ENCODE peak calls at places on chromosome 3, in eight cellular contexts. One of them, this sample, is unnamed.

GRCh38 chr3:106168941-106169340 is 300.1 kb upstream of the CBLB start:
- DNase-seq in choroid plexus epithelial cell: no peak
- DNase-seq in heart right ventricle: no peak
- DNase-seq in ACHN: no peak
- DNase-seq in hypothalamus: no peak
- DNase-seq in activated CD4-positive, alpha-beta T cell treated with anti-CD3 and anti-CD28 coated beads for 24 hours: no peak
- DNase-seq in stimulated activated CD8-positive, alpha-beta memory T cell treated with anti-CD3 and anti-CD28 coated beads, Interleukin-12 subunit alpha, Interleukin-12 subunit beta, amount 100 ng/mL, for 4 hours: no peak
- DNase-seq in GM06990: no peak
- DNase-seq in this sample: no peak

GRCh38 chr3:99957086-99957821 is 139.6 kb downstream of the CMSS1 start:
- DNase-seq in stimulated activated CD8-positive, alpha-beta memory T cell treated with anti-CD3 and anti-CD28 coated beads, Interleukin-12 subunit alpha, Interleukin-12 subunit beta, amount 100 ng/mL, for 4 hours: no peak
- DNase-seq in activated CD4-positive, alpha-beta T cell treated with anti-CD3 and anti-CD28 coated beads for 24 hours: no peak
- DNase-seq in ACHN: no peak
- DNase-seq in choroid plexus epithelial cell: no peak
- DNase-seq in hypothalamus: no peak
- DNase-seq in heart right ventricle: no peak
- DNase-seq in GM06990: no peak
- DNase-seq in this sample: no peak

GRCh38 chr3:148074916-148075315 is 622.8 kb upstream of the AGTR1 start:
- DNase-seq in stimulated activated CD8-positive, alpha-beta memory T cell treated with anti-CD3 and anti-CD28 coated beads, Interleukin-12 subunit alpha, Interleukin-12 subunit beta, amount 100 ng/mL, for 4 hours: no peak
- DNase-seq in ACHN: no peak
- DNase-seq in heart right ventricle: no peak
- DNase-seq in activated CD4-positive, alpha-beta T cell treated with anti-CD3 and anti-CD28 coated beads for 24 hours: no peak
- DNase-seq in hypothalamus: no peak
- DNase-seq in choroid plexus epithelial cell: no peak
- DNase-seq in GM06990: no peak
- DNase-seq in this sample: no peak

GRCh38 chr3:31100519-31100918 is 206.1 kb upstream of the GADL1 start:
- DNase-seq in stimulated activated CD8-positive, alpha-beta memory T cell treated with anti-CD3 and anti-CD28 coated beads, Interleukin-12 subunit alpha, Interleukin-12 subunit beta, amount 100 ng/mL, for 4 hours: no peak
- DNase-seq in GM06990: no peak
- DNase-seq in ACHN: no peak
- DNase-seq in heart right ventricle: no peak
- DNase-seq in hypothalamus: no peak
- DNase-seq in choroid plexus epithelial cell: no peak
- DNase-seq in activated CD4-positive, alpha-beta T cell treated with anti-CD3 and anti-CD28 coated beads for 24 hours: no peak
- DNase-seq in this sample: no peak

GRCh38 chr3:48625600-48625999 is 4.0 kb upstream of the TMEM89 start:
- DNase-seq in heart right ventricle: no peak
- DNase-seq in GM06990: no peak
- DNase-seq in choroid plexus epithelial cell: no peak
- DNase-seq in stimulated activated CD8-positive, alpha-beta memory T cell treated with anti-CD3 and anti-CD28 coated beads, Interleukin-12 subunit alpha, Interleukin-12 subunit beta, amount 100 ng/mL, for 4 hours: no peak
- DNase-seq in ACHN: no peak
- DNase-seq in activated CD4-positive, alpha-beta T cell treated with anti-CD3 and anti-CD28 coated beads for 24 hours: no peak
- DNase-seq in hypothalamus: no peak
- DNase-seq in this sample: no peak

GRCh38 chr3:52437326-52438103 is 7.4 kb downstream of the SEMA3G start:
- DNase-seq in activated CD4-positive, alpha-beta T cell treated with anti-CD3 and anti-CD28 coated beads for 24 hours: no peak
- DNase-seq in choroid plexus epithelial cell: no peak
- DNase-seq in GM06990: no peak
- DNase-seq in stimulated activated CD8-positive, alpha-beta memory T cell treated with anti-CD3 and anti-CD28 coated beads, Interleukin-12 subunit alpha, Interleukin-12 subunit beta, amount 100 ng/mL, for 4 hours: no peak
- DNase-seq in ACHN: no peak
- DNase-seq in hypothalamus: no peak
- DNase-seq in heart right ventricle: no peak
- DNase-seq in this sample: peak

GRCh38 chr3:38836561-38836960 is 20.5 kb upstream of the SCN10A start:
- DNase-seq in activated CD4-positive, alpha-beta T cell treated with anti-CD3 and anti-CD28 coated beads for 24 hours: no peak
- DNase-seq in heart right ventricle: no peak
- DNase-seq in GM06990: no peak
- DNase-seq in stimulated activated CD8-positive, alpha-beta memory T cell treated with anti-CD3 and anti-CD28 coated beads, Interleukin-12 subunit alpha, Interleukin-12 subunit beta, amount 100 ng/mL, for 4 hours: no peak
- DNase-seq in choroid plexus epithelial cell: no peak
- DNase-seq in ACHN: no peak
- DNase-seq in hypothalamus: no peak
- DNase-seq in this sample: no peak

GRCh38 chr3:188583476-188584161 is 429.7 kb downstream of the LPP start:
- DNase-seq in ACHN: no peak
- DNase-seq in heart right ventricle: no peak
- DNase-seq in hypothalamus: no peak
- DNase-seq in GM06990: no peak
- DNase-seq in activated CD4-positive, alpha-beta T cell treated with anti-CD3 and anti-CD28 coated beads for 24 hours: peak
- DNase-seq in choroid plexus epithelial cell: peak
- DNase-seq in stimulated activated CD8-positive, alpha-beta memory T cell treated with anti-CD3 and anti-CD28 coated beads, Interleukin-12 subunit alpha, Interleukin-12 subunit beta, amount 100 ng/mL, for 4 hours: no peak
- DNase-seq in this sample: no peak

GRCh38 chr3:46900007-46900292 is 22.4 kb downstream of the PTH1R start:
- DNase-seq in ACHN: no peak
- DNase-seq in heart right ventricle: no peak
- DNase-seq in GM06990: no peak
- DNase-seq in hypothalamus: no peak
- DNase-seq in activated CD4-positive, alpha-beta T cell treated with anti-CD3 and anti-CD28 coated beads for 24 hours: no peak
- DNase-seq in stimulated activated CD8-positive, alpha-beta memory T cell treated with anti-CD3 and anti-CD28 coated beads, Interleukin-12 subunit alpha, Interleukin-12 subunit beta, amount 100 ng/mL, for 4 hours: no peak
- DNase-seq in choroid plexus epithelial cell: no peak
- DNase-seq in this sample: no peak

GRCh38 chr3:108008931-108009635 is 81.7 kb downstream of the CD47 start:
- DNase-seq in heart right ventricle: no peak
- DNase-seq in ACHN: peak
- DNase-seq in GM06990: no peak
- DNase-seq in activated CD4-positive, alpha-beta T cell treated with anti-CD3 and anti-CD28 coated beads for 24 hours: no peak
- DNase-seq in stimulated activated CD8-positive, alpha-beta memory T cell treated with anti-CD3 and anti-CD28 coated beads, Interleukin-12 subunit alpha, Interleukin-12 subunit beta, amount 100 ng/mL, for 4 hours: no peak
- DNase-seq in choroid plexus epithelial cell: peak
- DNase-seq in hypothalamus: no peak
- DNase-seq in this sample: no peak

GRCh38 chr3:108420926-108421325 is 89.5 kb downstream of the MYH15 start:
- DNase-seq in heart right ventricle: no peak
- DNase-seq in hypothalamus: no peak
- DNase-seq in stimulated activated CD8-positive, alpha-beta memory T cell treated with anti-CD3 and anti-CD28 coated beads, Interleukin-12 subunit alpha, Interleukin-12 subunit beta, amount 100 ng/mL, for 4 hours: no peak
- DNase-seq in choroid plexus epithelial cell: peak
- DNase-seq in ACHN: no peak
- DNase-seq in GM06990: no peak
- DNase-seq in activated CD4-positive, alpha-beta T cell treated with anti-CD3 and anti-CD28 coated beads for 24 hours: no peak
- DNase-seq in this sample: no peak

GRCh38 chr3:195752066-195752465 is 31.3 kb downstream of the MUC20 start:
- DNase-seq in GM06990: no peak
- DNase-seq in ACHN: no peak
- DNase-seq in choroid plexus epithelial cell: no peak
- DNase-seq in stimulated activated CD8-positive, alpha-beta memory T cell treated with anti-CD3 and anti-CD28 coated beads, Interleukin-12 subunit alpha, Interleukin-12 subunit beta, amount 100 ng/mL, for 4 hours: no peak
- DNase-seq in activated CD4-positive, alpha-beta T cell treated with anti-CD3 and anti-CD28 coated beads for 24 hours: no peak
- DNase-seq in heart right ventricle: no peak
- DNase-seq in hypothalamus: no peak
- DNase-seq in this sample: no peak

GRCh38 chr3:10835406-10835805 is 19.4 kb downstream of the SLC6A11 start:
- DNase-seq in choroid plexus epithelial cell: no peak
- DNase-seq in stimulated activated CD8-positive, alpha-beta memory T cell treated with anti-CD3 and anti-CD28 coated beads, Interleukin-12 subunit alpha, Interleukin-12 subunit beta, amount 100 ng/mL, for 4 hours: no peak
- DNase-seq in heart right ventricle: no peak
- DNase-seq in ACHN: no peak
- DNase-seq in GM06990: no peak
- DNase-seq in hypothalamus: no peak
- DNase-seq in activated CD4-positive, alpha-beta T cell treated with anti-CD3 and anti-CD28 coated beads for 24 hours: no peak
- DNase-seq in this sample: no peak

GRCh38 chr3:173584093-173584833 is 186.7 kb downstream of the NLGN1 start:
- DNase-seq in choroid plexus epithelial cell: peak
- DNase-seq in GM06990: no peak
- DNase-seq in activated CD4-positive, alpha-beta T cell treated with anti-CD3 and anti-CD28 coated beads for 24 hours: no peak
- DNase-seq in hypothalamus: peak
- DNase-seq in ACHN: peak
- DNase-seq in heart right ventricle: peak
- DNase-seq in stimulated activated CD8-positive, alpha-beta memory T cell treated with anti-CD3 and anti-CD28 coated beads, Interleukin-12 subunit alpha, Interleukin-12 subunit beta, amount 100 ng/mL, for 4 hours: no peak
- DNase-seq in this sample: no peak

GRCh38 chr3:188421151-188421821 is 267.3 kb downstream of the LPP start:
- DNase-seq in GM06990: no peak
- DNase-seq in stimulated activated CD8-positive, alpha-beta memory T cell treated with anti-CD3 and anti-CD28 coated beads, Interleukin-12 subunit alpha, Interleukin-12 subunit beta, amount 100 ng/mL, for 4 hours: no peak
- DNase-seq in choroid plexus epithelial cell: peak
- DNase-seq in ACHN: peak
- DNase-seq in heart right ventricle: no peak
- DNase-seq in hypothalamus: no peak
- DNase-seq in activated CD4-positive, alpha-beta T cell treated with anti-CD3 and anti-CD28 coated beads for 24 hours: no peak
- DNase-seq in this sample: no peak

GRCh38 chr3:130627143-130627849 is 110.3 kb downstream of the COL6A6 start:
- DNase-seq in stimulated activated CD8-positive, alpha-beta memory T cell treated with anti-CD3 and anti-CD28 coated beads, Interleukin-12 subunit alpha, Interleukin-12 subunit beta, amount 100 ng/mL, for 4 hours: no peak
- DNase-seq in hypothalamus: no peak
- DNase-seq in GM06990: no peak
- DNase-seq in heart right ventricle: no peak
- DNase-seq in ACHN: no peak
- DNase-seq in activated CD4-positive, alpha-beta T cell treated with anti-CD3 and anti-CD28 coated beads for 24 hours: no peak
- DNase-seq in choroid plexus epithelial cell: no peak
- DNase-seq in this sample: no peak

GRCh38 chr3:17846466-17846865 is 104.0 kb upstream of the TBC1D5 start:
- DNase-seq in choroid plexus epithelial cell: no peak
- DNase-seq in activated CD4-positive, alpha-beta T cell treated with anti-CD3 and anti-CD28 coated beads for 24 hours: no peak
- DNase-seq in heart right ventricle: no peak
- DNase-seq in stimulated activated CD8-positive, alpha-beta memory T cell treated with anti-CD3 and anti-CD28 coated beads, Interleukin-12 subunit alpha, Interleukin-12 subunit beta, amount 100 ng/mL, for 4 hours: no peak
- DNase-seq in GM06990: no peak
- DNase-seq in ACHN: no peak
- DNase-seq in hypothalamus: no peak
- DNase-seq in this sample: no peak

GRCh38 chr3:193240850-193241706 is at the start of gene PLAAT1:
- DNase-seq in heart right ventricle: peak
- DNase-seq in ACHN: peak
- DNase-seq in choroid plexus epithelial cell: peak
- DNase-seq in stimulated activated CD8-positive, alpha-beta memory T cell treated with anti-CD3 and anti-CD28 coated beads, Interleukin-12 subunit alpha, Interleukin-12 subunit beta, amount 100 ng/mL, for 4 hours: no peak
- DNase-seq in activated CD4-positive, alpha-beta T cell treated with anti-CD3 and anti-CD28 coated beads for 24 hours: no peak
- DNase-seq in GM06990: peak
- DNase-seq in hypothalamus: peak
- DNase-seq in this sample: peak

GRCh38 chr3:195773956-195774537 is 37.7 kb downstream of the MUC4 start:
- DNase-seq in choroid plexus epithelial cell: no peak
- DNase-seq in GM06990: no peak
- DNase-seq in hypothalamus: no peak
- DNase-seq in activated CD4-positive, alpha-beta T cell treated with anti-CD3 and anti-CD28 coated beads for 24 hours: no peak
- DNase-seq in stimulated activated CD8-positive, alpha-beta memory T cell treated with anti-CD3 and anti-CD28 coated beads, Interleukin-12 subunit alpha, Interleukin-12 subunit beta, amount 100 ng/mL, for 4 hours: no peak
- DNase-seq in heart right ventricle: no peak
- DNase-seq in ACHN: no peak
- DNase-seq in this sample: peak

GRCh38 chr3:31170932-31171670 is 276.6 kb upstream of the GADL1 start:
- DNase-seq in ACHN: peak
- DNase-seq in activated CD4-positive, alpha-beta T cell treated with anti-CD3 and anti-CD28 coated beads for 24 hours: no peak
- DNase-seq in hypothalamus: no peak
- DNase-seq in choroid plexus epithelial cell: peak
- DNase-seq in heart right ventricle: no peak
- DNase-seq in GM06990: no peak
- DNase-seq in stimulated activated CD8-positive, alpha-beta memory T cell treated with anti-CD3 and anti-CD28 coated beads, Interleukin-12 subunit alpha, Interleukin-12 subunit beta, amount 100 ng/mL, for 4 hours: no peak
- DNase-seq in this sample: no peak